ENCODE peak calls at places on chromosomes 7 and 10, in four cellular contexts. K, O, R and N are unnamed samples.

GRCh38 chr7:64651203-64651602 is 14.7 kb upstream of the ZNF107 start:
- DNase-seq in K (no peak), O (no peak), R (no peak), N (no peak)

GRCh38 chr7:37344886-37345579 is 103.6 kb downstream of the ELMO1 start:
- DNase-seq in K (no peak), O (no peak), R (peak), N (no peak)

GRCh38 chr10:120460191-120460590 is 3.2 kb downstream of the PLPP4 start:
- DNase-seq in K (no peak), O (no peak), R (no peak), N (no peak)

GRCh38 chr10:1498746-1499343 is 238.5 kb downstream of the ADARB2 start:
- DNase-seq in K (no peak), O (no peak), R (no peak), N (no peak)

GRCh38 chr7:8435597-8436243 is 2.3 kb downstream of the NXPH1 start:
- DNase-seq in K (no peak), O (no peak), R (no peak), N (no peak)

GRCh38 chr7:151399305-151399601 is 10.6 kb downstream of the WDR86 start:
- DNase-seq in K (no peak), O (no peak), R (no peak), N (no peak)

GRCh38 chr10:79241990-79242619 is 105.2 kb upstream of the PPIF start:
- DNase-seq in K (peak), O (no peak), R (peak), N (peak)

GRCh38 chr7:156442503-156442902 is 198.1 kb upstream of the RNF32 start:
- DNase-seq in K (no peak), O (no peak), R (no peak), N (no peak)

GRCh38 chr10:79413196-79413595 is 32.2 kb downstream of the ZCCHC24 start:
- DNase-seq in K (no peak), O (no peak), R (peak), N (peak)

GRCh38 chr7:7443951-7444350 is 91.7 kb downstream of the COL28A1 start:
- DNase-seq in K (no peak), O (no peak), R (no peak), N (no peak)